ENCODE peak calls at places on chromosomes 1 and 21, in four cellular contexts. One of them, this sample, is unnamed.

GRCh38 chr21:25097648-25098047 is 509.6 kb downstream of the MRPL39 start:
- DNase-seq in heart left ventricle: no peak
- DNase-seq in heart right ventricle: no peak
- DNase-seq in HAP-1: no peak
- DNase-seq in this sample: no peak

GRCh38 chr1:171137580-171137979 is 46.9 kb downstream of the FMO3 start:
- DNase-seq in heart left ventricle: no peak
- DNase-seq in heart right ventricle: no peak
- DNase-seq in HAP-1: no peak
- DNase-seq in this sample: no peak

GRCh38 chr1:229388876-229389580 is 44.9 kb downstream of the ACTA1 start:
- DNase-seq in heart left ventricle: no peak
- DNase-seq in heart right ventricle: no peak
- DNase-seq in HAP-1: no peak
- DNase-seq in this sample: no peak

GRCh38 chr1:96979287-96979686 is 257.7 kb downstream of the PTBP2 start:
- DNase-seq in heart left ventricle: no peak
- DNase-seq in heart right ventricle: no peak
- DNase-seq in HAP-1: no peak
- DNase-seq in this sample: no peak

GRCh38 chr1:154446292-154446691 is 41.1 kb downstream of the IL6R start:
- DNase-seq in heart left ventricle: no peak
- DNase-seq in heart right ventricle: no peak
- DNase-seq in HAP-1: no peak
- DNase-seq in this sample: no peak

GRCh38 chr1:194809665-194810064 is 1623.3 kb upstream of the B3GALT2 start:
- DNase-seq in heart left ventricle: no peak
- DNase-seq in heart right ventricle: no peak
- DNase-seq in HAP-1: no peak
- DNase-seq in this sample: no peak

GRCh38 chr1:54332781-54333585 is 73.2 kb downstream of the SSBP3 start:
- DNase-seq in heart left ventricle: peak; percentile 71
- DNase-seq in heart right ventricle: peak; percentile 54
- DNase-seq in HAP-1: no peak
- DNase-seq in this sample: no peak

GRCh38 chr1:9845914-9846313 is 22.1 kb upstream of the CLSTN1 start:
- DNase-seq in heart left ventricle: no peak
- DNase-seq in heart right ventricle: no peak
- DNase-seq in HAP-1: no peak
- DNase-seq in this sample: no peak

DNA sequence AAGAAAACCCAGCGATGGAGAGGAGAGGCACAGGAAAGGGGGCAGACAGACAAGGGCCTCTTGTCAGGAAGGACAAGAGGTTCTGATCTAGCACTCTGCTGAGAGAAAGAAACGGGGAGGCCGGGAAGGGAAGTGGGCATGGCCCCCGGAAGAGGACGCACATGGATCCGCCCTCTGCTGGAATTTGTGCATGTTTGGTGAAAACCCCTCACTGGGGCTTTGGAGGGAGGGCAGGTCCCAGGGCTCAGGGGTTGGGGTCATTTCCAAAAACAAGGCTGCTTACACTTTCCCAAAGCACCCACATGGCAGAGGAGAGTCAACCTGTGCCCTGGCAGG is 32.4 kb upstream of the ECE1 start:
- DNase-seq in heart left ventricle: no peak
- DNase-seq in heart right ventricle: no peak
- DNase-seq in HAP-1: no peak
- DNase-seq in this sample: no peak
- H3K4me1 ChIP-seq in heart left ventricle: peaks cover 84% of the 10 kb centered on the region
- H3K4me1 ChIP-seq in heart right ventricle: peaks cover 100% of the 10 kb centered on the region
- H3K4me1 ChIP-seq in HAP-1: peaks cover 12% of the 10 kb centered on the region
- H3K4me1 ChIP-seq in this sample: peaks cover 85% of the 10 kb centered on the region

DNA sequence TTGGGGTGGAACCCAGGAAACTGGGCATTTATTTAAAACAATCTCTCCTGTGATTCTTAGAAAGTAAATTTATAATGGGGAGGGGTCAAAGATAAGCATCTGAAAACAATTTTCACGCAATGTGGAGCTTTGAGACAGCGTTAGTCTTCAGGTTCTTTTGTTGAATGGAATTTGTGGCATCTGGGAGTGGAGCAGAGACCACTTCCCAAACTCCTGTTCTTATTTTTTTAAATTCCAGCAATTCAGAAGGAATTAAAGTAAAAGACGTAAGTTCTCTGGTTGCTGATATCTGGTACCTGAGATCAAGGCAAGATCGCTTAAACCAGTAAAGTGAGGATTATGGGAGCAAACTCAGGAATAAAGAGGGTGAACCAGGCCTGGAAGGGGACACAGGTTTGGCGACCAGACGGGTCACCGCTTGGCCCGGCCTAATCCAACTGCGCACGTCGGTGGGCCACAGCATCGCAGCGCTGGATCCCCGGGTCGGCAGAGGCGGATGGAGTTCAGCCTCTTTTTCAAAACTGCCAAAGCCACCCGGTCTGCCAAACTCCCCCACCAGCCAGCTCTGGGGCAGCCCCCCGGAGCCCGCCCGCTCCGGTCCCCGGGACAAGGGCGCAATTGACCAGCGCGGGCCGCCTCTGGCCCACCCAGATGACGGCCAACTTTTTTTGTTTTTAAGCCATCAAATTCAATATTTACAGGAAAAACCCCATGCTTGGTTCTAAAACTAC is 754 bp upstream of the PDPN start:
- DNase-seq in heart left ventricle: no peak
- DNase-seq in heart right ventricle: no peak
- DNase-seq in HAP-1: peak; percentile 34
- DNase-seq in this sample: no peak
- H3K4me3 ChIP-seq in heart left ventricle: no peak overlapping the region
- H3K4me3 ChIP-seq in heart right ventricle: peak overlapping the region; percentile 54
- H3K4me3 ChIP-seq in HAP-1: peak overlapping the region; percentile 76
- H3K4me3 ChIP-seq in this sample: peak overlapping the region; percentile 78

GRCh38 chr1:66282343-66282852 is 251.6 kb upstream of the SGIP1 start:
- DNase-seq in heart left ventricle: no peak
- DNase-seq in heart right ventricle: no peak
- DNase-seq in HAP-1: no peak
- DNase-seq in this sample: no peak

GRCh38 chr1:66284746-66285145 is 249.2 kb upstream of the SGIP1 start:
- DNase-seq in heart left ventricle: no peak
- DNase-seq in heart right ventricle: no peak
- DNase-seq in HAP-1: no peak
- DNase-seq in this sample: no peak

GRCh38 chr1:66281808-66282207 is 252.1 kb upstream of the SGIP1 start:
- DNase-seq in heart left ventricle: no peak
- DNase-seq in heart right ventricle: no peak
- DNase-seq in HAP-1: no peak
- DNase-seq in this sample: no peak

GRCh38 chr1:66282885-66283284 is 251.1 kb upstream of the SGIP1 start:
- DNase-seq in heart left ventricle: no peak
- DNase-seq in heart right ventricle: no peak
- DNase-seq in HAP-1: no peak
- DNase-seq in this sample: no peak

GRCh38 chr1:66283583-66284041 is 250.3 kb upstream of the SGIP1 start:
- DNase-seq in heart left ventricle: no peak
- DNase-seq in heart right ventricle: no peak
- DNase-seq in HAP-1: no peak
- DNase-seq in this sample: no peak
- H3K4me1 ChIP-seq in heart left ventricle: peaks cover 11% of the 10 kb centered on the region
- H3K4me1 ChIP-seq in heart right ventricle: peaks cover 17% of the 10 kb centered on the region
- H3K4me1 ChIP-seq in HAP-1: peaks cover 8% of the 10 kb centered on the region
- H3K4me1 ChIP-seq in this sample: peaks cover 38% of the 10 kb centered on the region

GRCh38 chr21:46226146-46226545 is 2.4 kb downstream of the LSS start:
- DNase-seq in heart left ventricle: no peak
- DNase-seq in heart right ventricle: no peak
- DNase-seq in HAP-1: no peak
- DNase-seq in this sample: no peak
- H3K4me3 ChIP-seq in heart left ventricle: no peak overlapping the region
- H3K4me3 ChIP-seq in heart right ventricle: no peak overlapping the region
- H3K4me3 ChIP-seq in HAP-1: no peak overlapping the region
- H3K4me3 ChIP-seq in this sample: peak overlapping the region; percentile 98

DNA sequence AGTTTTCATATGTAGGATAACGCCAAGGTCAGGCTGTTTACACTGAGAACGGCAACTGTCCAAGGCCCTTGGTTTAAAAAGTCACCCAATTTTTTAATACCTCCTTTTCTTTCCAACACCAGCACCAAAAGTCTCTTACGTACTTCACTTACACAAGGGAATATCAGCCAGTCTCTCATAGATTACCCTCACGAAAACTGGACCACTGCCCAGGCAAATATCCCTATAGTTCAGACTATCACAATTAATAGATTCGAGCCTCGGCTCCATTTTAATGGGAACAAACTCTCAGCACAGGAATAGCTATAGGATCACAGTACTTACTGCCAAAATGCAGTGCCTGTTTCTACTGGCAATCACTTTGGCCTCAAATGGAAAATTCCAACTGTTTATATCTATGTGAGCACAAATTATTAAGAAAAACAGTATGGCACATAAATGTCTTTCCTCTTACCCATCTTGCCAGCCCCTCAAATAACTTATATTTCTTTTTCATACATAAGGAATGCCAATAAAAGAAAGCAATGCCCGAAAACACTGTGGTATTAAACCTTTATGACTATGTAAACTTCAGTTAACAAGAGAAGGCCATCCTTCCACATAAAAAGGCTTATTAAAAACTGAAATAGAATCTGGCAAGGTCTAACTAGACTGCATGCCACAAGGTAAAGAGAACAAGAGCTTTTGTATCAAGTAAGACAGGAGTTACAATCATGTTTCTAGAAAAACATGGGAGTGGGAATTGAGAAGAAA is 97.8 kb downstream of the SLC45A1 start:
- DNase-seq in heart left ventricle: no peak
- DNase-seq in heart right ventricle: no peak
- DNase-seq in HAP-1: no peak
- DNase-seq in this sample: no peak
- H3K4me1 ChIP-seq in heart left ventricle: peaks cover 70% of the 10 kb centered on the region
- H3K4me1 ChIP-seq in heart right ventricle: peaks cover 97% of the 10 kb centered on the region
- H3K4me1 ChIP-seq in HAP-1: peaks cover 26% of the 10 kb centered on the region
- H3K4me1 ChIP-seq in this sample: peaks cover 95% of the 10 kb centered on the region

GRCh38 chr1:183259886-183260285 is 73.8 kb downstream of the LAMC2 start:
- DNase-seq in heart left ventricle: no peak
- DNase-seq in heart right ventricle: no peak
- DNase-seq in HAP-1: no peak
- DNase-seq in this sample: no peak
- H3K4me3 ChIP-seq in heart left ventricle: no peak overlapping the region
- H3K4me3 ChIP-seq in heart right ventricle: no peak overlapping the region
- H3K4me3 ChIP-seq in HAP-1: no peak overlapping the region
- H3K4me3 ChIP-seq in this sample: no peak overlapping the region

GRCh38 chr1:13782634-13782995 is 82.6 kb downstream of the PRDM2 start:
- DNase-seq in heart left ventricle: no peak
- DNase-seq in heart right ventricle: no peak
- DNase-seq in HAP-1: no peak
- DNase-seq in this sample: no peak
- H3K4me1 ChIP-seq in heart left ventricle: peaks cover 2% of the 10 kb centered on the region
- H3K4me1 ChIP-seq in heart right ventricle: peaks cover 32% of the 10 kb centered on the region
- H3K4me1 ChIP-seq in HAP-1: peaks cover 15% of the 10 kb centered on the region
- H3K4me1 ChIP-seq in this sample: peaks cover 15% of the 10 kb centered on the region

This sample was measured in thoracic aorta.